ENCODE peak calls at places on chromosome 20, in six cellular contexts. J is esophagus muscularis mucosa; M is CD8-positive, alpha-beta memory T cell; Q is GM12878; N is astrocyte of the spinal cord; A is H7. C is an unnamed sample.

GRCh38 chr20:44532981-44533331 is 11.1 kb upstream of the SERINC3 start:
- DNase-seq in Q (no peak), N (no peak), M (no peak), A (no peak), J (no peak), C (no peak)

GRCh38 chr20:23245553-23246128 is 105.0 kb upstream of the NXT1 start:
- DNase-seq in J (peak), N (peak), Q (peak), A (peak), M (no peak), C (peak)

GRCh38 chr20:17648782-17649730 is 33.0 kb downstream of the RRBP1 start:
- DNase-seq in A (peak), Q (peak), N (peak), M (no peak), J (no peak), C (no peak)

GRCh38 chr20:62581806-62582205 is 60.5 kb upstream of the SLCO4A1 start:
- DNase-seq in N (no peak), J (no peak), M (no peak), A (no peak), Q (no peak), C (no peak)

GRCh38 chr20:53782612-53783246 is 189.1 kb upstream of the ZNF217 start:
- DNase-seq in J (no peak), N (no peak), A (no peak), M (no peak), Q (no peak), C (no peak)

GRCh38 chr20:24842591-24843442 is 106.3 kb upstream of the CST7 start:
- DNase-seq in Q (peak), J (no peak), N (no peak), M (no peak), A (no peak), C (no peak)

GRCh38 chr20:45257711-45258110 is 3.3 kb upstream of the SLPI start:
- DNase-seq in A (no peak), J (peak), Q (no peak), N (no peak), M (no peak), C (no peak)

GRCh38 chr20:18721716-18722115 is 91.9 kb upstream of the SCP2D1 start:
- DNase-seq in J (no peak), Q (no peak), N (no peak), A (no peak), M (no peak), C (no peak)

GRCh38 chr20:6802227-6802626 is 34.7 kb downstream of the BMP2 start:
- DNase-seq in M (no peak), N (no peak), A (no peak), Q (no peak), J (no peak), C (no peak)

DNA sequence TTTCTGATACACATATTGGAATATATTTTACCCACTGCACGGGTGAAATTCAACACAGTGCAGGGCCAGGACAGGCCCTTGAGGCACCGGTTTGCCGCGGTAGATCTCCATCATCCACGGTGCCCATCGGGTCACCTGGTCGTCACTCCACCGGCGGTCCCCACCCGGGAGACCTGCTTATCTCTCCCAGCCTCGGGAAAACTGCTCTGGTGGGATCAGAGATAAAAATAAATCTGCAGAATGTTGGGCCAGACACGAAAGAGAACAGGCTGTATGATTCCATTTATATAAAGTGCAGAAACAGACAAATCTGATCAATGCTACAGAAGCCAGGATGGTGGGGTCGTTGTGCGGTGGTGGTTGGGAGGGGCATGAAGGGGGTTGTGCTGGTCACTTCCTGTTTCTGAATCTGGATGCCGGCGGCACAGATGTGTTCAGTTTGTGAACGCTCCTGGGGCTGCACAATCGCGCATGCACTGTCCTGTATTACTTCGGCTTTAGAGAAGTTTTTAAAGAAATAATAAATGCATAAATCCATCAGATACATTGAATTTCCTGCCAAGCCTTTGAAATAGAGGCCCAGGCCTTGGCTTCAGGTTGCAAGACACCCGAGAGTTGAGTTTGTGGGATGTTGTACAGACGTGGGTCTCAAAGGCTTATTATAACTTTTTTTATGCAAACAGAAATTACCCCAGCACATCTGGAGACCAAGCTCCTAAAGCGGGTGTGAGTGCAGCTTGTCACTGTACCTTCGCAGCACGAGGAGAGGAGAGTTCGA is 54.3 kb downstream of the ANKRD60 start:
- DNase-seq in N (no peak), M (no peak), J (no peak), A (no peak), Q (no peak), C (no peak)
- H3K4me3 ChIP-seq in N (no peak), M (no peak), J (peak), A (no peak), Q (no peak), C (no peak)

GRCh38 chr20:38732981-38733380 is 8.7 kb downstream of the SLC32A1 start:
- DNase-seq in A (no peak), M (no peak), J (no peak), N (no peak), Q (no peak), C (no peak)

GRCh38 chr20:38729767-38730166 is 5.5 kb downstream of the SLC32A1 start:
- DNase-seq in N (no peak), J (no peak), A (no peak), Q (no peak), M (no peak), C (no peak)

GRCh38 chr20:38731738-38732113 is 7.4 kb downstream of the SLC32A1 start:
- DNase-seq in Q (no peak), A (peak), J (no peak), N (no peak), M (no peak), C (no peak)

GRCh38 chr20:38730167-38730988 is 6.1 kb downstream of the SLC32A1 start:
- DNase-seq in N (no peak), A (peak), Q (no peak), M (no peak), J (no peak), C (no peak)

GRCh38 chr20:38730989-38731737 is 6.9 kb downstream of the SLC32A1 start:
- DNase-seq in Q (no peak), A (peak), M (peak), J (no peak), N (peak), C (no peak)
- H3K4me3 ChIP-seq in Q (peak), A (peak), M (peak), J (peak), N (no peak), C (peak)

DNA sequence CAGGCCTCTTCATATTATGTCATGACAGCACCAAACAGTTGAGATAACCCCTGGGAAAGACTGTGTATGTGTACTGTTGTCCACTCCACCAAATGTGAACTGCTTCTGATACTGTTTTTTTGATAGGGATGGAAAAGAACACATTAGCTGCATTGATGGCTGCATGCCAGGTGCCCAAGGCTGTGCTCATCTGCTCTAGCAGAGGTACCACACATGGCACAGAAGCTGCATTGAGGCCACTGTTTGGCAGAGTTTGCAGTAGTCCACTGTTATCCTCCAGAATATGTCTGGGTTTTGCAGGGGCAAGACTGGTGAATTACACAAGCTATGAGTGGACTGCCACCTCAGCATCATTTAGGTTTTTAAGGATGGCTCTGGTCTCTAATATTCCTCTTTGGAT is 28.2 kb upstream of the ELMO2 start:
- DNase-seq in Q (no peak), N (no peak), M (no peak), A (no peak), J (peak), C (no peak)
- H3K4me3 ChIP-seq in Q (no peak), N (no peak), M (no peak), A (no peak), J (no peak), C (no peak)

GRCh38 chr20:49482621-49483017 is at the start of gene KCNB1:
- DNase-seq in J (no peak), Q (no peak), N (peak), A (peak), M (peak), C (peak)
- H3K4me3 ChIP-seq in J (peak), Q (no peak), N (no peak), A (peak), M (no peak), C (peak)

GRCh38 chr20:3044336-3044965 is 1.0 kb downstream of the GNRH2 start:
- DNase-seq in Q (no peak), J (no peak), A (no peak), M (no peak), N (no peak), C (no peak)

GRCh38 chr20:3041818-3042504 is 1.5 kb upstream of the GNRH2 start:
- DNase-seq in M (no peak), J (no peak), Q (no peak), A (no peak), N (peak), C (no peak)

GRCh38 chr20:3042621-3043020 is 801 bp upstream of the GNRH2 start:
- DNase-seq in J (no peak), Q (no peak), N (no peak), M (no peak), A (no peak), C (no peak)

GRCh38 chr20:3045042-3045815 is 623 bp upstream of the MRPS26 start:
- DNase-seq in Q (no peak), A (no peak), M (peak), J (peak), N (peak), C (no peak)

DNA sequence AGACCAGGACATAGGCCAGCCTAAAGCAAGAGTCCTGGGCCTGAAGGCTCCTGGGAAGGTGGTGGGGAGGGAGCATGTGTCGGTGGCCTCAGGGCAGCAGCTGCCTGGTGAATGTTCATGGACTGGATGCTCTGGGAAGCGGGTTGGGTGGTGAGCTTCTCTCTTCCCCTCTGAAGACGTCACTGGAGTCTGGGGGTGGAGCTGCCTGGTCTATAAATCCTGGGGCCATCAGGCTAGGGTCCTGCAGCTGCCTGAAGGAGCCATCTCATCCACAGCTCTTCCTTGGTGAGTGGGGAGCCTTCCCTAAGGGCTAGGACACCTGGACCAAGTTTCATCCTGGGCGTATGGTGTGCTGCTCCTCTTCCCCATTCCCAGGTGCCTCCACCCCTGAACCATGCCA is at the start of gene GNRH2:
- DNase-seq in A (no peak), J (no peak), N (no peak), M (no peak), Q (no peak), C (no peak)
- H3K4me3 ChIP-seq in A (no peak), J (no peak), N (no peak), M (no peak), Q (no peak), C (no peak)

DNA sequence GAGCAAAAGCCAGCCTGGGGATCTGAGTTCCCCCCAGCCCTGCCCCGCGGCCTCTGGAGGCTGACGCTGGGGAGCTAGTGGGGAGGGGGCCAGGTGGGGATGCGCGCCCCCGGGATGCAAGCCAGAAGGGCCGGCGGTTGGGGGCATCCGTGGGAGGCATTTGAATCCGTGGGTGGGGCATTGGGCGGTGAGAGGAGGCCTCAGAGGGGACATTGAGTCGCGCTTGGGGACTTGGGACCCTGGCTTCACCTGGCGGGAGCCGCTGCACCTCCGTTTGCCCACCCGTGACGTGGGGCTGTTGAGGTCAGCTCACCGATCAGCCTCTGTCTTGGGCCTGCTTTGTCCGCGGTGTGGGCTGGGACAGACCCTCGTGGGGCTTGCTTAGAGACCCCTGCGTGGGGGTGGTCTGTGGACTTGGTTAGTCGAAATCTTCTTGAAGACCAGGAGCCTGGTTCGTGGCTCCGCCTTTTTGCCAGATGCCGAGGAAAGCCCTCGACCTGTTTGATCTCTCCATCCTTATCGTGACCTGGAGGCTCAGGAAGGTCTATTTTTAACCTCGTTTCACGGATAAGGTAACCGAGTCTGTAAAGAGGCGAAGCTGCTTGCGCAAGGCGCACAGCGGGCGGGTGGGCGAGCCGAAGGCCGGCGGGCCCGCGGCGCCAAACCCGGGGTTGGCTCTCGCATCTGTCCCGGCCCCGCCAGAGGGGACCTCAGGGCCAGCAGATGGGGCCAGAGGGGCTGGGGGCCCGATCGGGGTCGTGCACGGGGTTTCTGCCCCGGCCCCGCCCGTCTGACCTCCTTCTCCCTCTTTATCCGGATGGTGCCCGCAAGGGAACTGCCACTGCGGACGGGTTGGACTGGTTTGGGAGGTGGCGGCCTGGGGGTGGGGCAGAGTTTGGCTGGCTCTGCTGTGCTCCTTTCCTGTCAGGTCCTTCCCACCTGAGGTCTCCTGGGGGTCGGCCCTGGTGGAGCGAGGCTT is 8.3 kb downstream of the FAM110A start:
- DNase-seq in M (no peak), A (peak), J (no peak), Q (no peak), N (no peak), C (no peak)
- H3K4me3 ChIP-seq in M (peak), A (peak), J (peak), Q (peak), N (peak), C (peak)

DNA sequence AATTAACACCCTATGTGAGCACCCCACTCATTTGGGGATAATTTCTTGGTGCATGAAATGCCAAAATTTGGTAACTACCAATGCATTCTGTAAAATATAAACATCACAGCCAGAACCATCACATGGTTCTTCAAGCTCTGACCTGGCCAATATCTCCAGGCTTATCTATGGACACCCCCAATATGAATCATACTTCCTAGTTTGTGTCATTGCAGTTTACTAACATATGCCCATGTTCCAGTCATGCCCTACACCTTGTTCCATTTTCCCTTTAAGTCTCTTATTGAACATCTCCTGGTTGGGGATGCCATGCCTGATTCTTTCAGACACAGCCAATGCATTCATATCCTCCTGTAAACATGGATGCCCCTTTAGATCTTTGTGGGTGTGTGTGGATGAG is 572.8 kb upstream of the BTBD3 start:
- DNase-seq in N (no peak), Q (no peak), J (no peak), A (no peak), M (no peak), C (no peak)
- H3K4me3 ChIP-seq in N (no peak), Q (no peak), J (no peak), A (no peak), M (no peak), C (no peak)

GRCh38 chr20:9068896-9069663 is at the start of gene PLCB4:
- DNase-seq in J (no peak), A (peak), M (no peak), Q (no peak), N (peak), C (no peak)

GRCh38 chr20:9070304-9070703 is 1.4 kb downstream of the PLCB4 start:
- DNase-seq in M (no peak), J (no peak), A (no peak), Q (no peak), N (no peak), C (no peak)

GRCh38 chr20:9066196-9066595 is 2.7 kb upstream of the PLCB4 start:
- DNase-seq in J (no peak), A (no peak), Q (no peak), M (no peak), N (no peak), C (no peak)

GRCh38 chr20:9071976-9072726 is 3.3 kb downstream of the PLCB4 start:
- DNase-seq in J (no peak), Q (no peak), M (no peak), A (no peak), N (no peak), C (no peak)

DNA sequence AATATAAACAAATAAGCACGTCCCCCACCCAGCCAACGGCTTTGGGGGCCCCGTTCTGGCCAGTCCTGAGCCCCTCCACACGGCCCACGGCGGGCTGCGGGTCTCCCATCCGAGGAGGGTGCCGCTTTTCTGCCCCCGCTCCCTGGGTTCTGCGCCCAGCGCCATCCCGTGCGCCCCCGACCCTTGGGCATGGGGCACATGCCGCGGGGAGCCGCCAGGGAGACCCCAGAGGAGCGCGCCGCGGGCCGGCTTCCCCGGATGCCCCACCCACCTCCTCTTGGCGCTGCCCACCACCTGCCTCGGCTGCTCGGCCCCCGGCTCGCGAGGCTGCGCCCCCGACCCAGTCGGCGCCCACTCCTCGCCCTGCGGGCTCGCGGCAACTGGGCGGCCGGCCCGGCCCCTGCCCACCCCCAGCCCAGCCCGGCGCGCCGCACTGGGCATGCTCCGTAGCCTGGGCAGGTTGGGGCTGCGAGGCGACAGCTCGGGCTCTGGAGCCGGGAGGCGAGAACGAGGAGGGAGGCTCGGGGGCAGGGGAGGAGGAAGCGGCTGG is 580 bp upstream of the PLCB4 start:
- DNase-seq in N (no peak), Q (no peak), J (no peak), A (peak), M (no peak), C (no peak)
- H3K4me3 ChIP-seq in N (peak), Q (no peak), J (peak), A (peak), M (no peak), C (peak)

C was measured in iPS DF 6.9.